ENCODE peak calls at places on chromosomes 2 and 18, in four cellular contexts. C is cardiac muscle cell, M is GM23338, I is spleen. U is an unnamed sample.

GRCh38 chr2:98502556-98503335 is 58.1 kb downstream of the INPP4A start:
- DNase-seq in C (no peak), M (no peak), I (no peak), U (no peak)

GRCh38 chr2:1869987-1870386 is 125.7 kb upstream of the PXDN start:
- DNase-seq in C (no peak), M (no peak), I (no peak), U (no peak)

GRCh38 chr18:49745051-49746014 is 68.0 kb downstream of the ACAA2 start:
- DNase-seq in C (no peak), M (no peak), I (no peak), U (no peak)

GRCh38 chr2:39020383-39020782 is 100.5 kb downstream of the SOS1 start:
- DNase-seq in C (no peak), M (no peak), I (no peak), U (no peak)

GRCh38 chr18:12726774-12727550 is 24.1 kb downstream of the PSMG2 start:
- DNase-seq in C (peak), M (peak), I (no peak), U (peak)

GRCh38 chr2:39128919-39129391 is 8.1 kb upstream of the SOS1 start:
- DNase-seq in C (no peak), M (no peak), I (no peak), U (no peak)

GRCh38 chr2:10489842-10490555 is 41.9 kb upstream of the ODC1 start:
- DNase-seq in C (no peak), M (no peak), I (peak), U (no peak)

GRCh38 chr2:73268831-73269685 is 15.2 kb downstream of the FBXO41 start:
- DNase-seq in C (peak), M (peak), I (peak), U (no peak)

GRCh38 chr2:126863336-126864015 is 35.2 kb upstream of the TEX51 start:
- DNase-seq in C (no peak), M (no peak), I (no peak), U (no peak)

GRCh38 chr2:228703099-228703498 is 521.6 kb upstream of the SPHKAP start:
- DNase-seq in C (no peak), M (no peak), I (no peak), U (no peak)

GRCh38 chr18:12246849-12247808 is 7.0 kb upstream of the CIDEA start:
- DNase-seq in C (peak), M (peak), I (peak), U (peak)

GRCh38 chr2:163157891-163158511 is 319.4 kb upstream of the KCNH7 start:
- DNase-seq in C (no peak), M (no peak), I (no peak), U (no peak)

GRCh38 chr2:240397924-240398611 is 37.4 kb upstream of the GPC1 start:
- DNase-seq in C (no peak), M (no peak), I (no peak), U (no peak)

GRCh38 chr2:235920216-235920615 is 248.0 kb downstream of the GBX2 start:
- DNase-seq in C (no peak), M (no peak), I (no peak), U (no peak)

GRCh38 chr2:26421961-26422360 is 20.2 kb downstream of the DRC1 start:
- DNase-seq in C (peak), M (no peak), I (no peak), U (no peak)

GRCh38 chr2:212845941-212846340 is 305.5 kb downstream of the IKZF2 start:
- DNase-seq in C (no peak), M (no peak), I (no peak), U (no peak)

GRCh38 chr2:121810959-121811853 is 55.8 kb downstream of the TSN start:
- DNase-seq in C (peak), M (peak), I (peak), U (peak)

GRCh38 chr2:88831792-88832248 is 140.3 kb downstream of the RPIA start:
- DNase-seq in C (peak), M (peak), I (peak), U (peak)

GRCh38 chr2:37713258-37713700 is 41.8 kb upstream of the CDC42EP3 start:
- DNase-seq in C (no peak), M (no peak), I (no peak), U (no peak)

U was measured in HuH-7.